ENCODE peak calls at places on chromosomes 7 and 10, in four cellular contexts. U is K562, Y is GM12878, T is HL-60. E is an unnamed sample.

GRCh38 chr7:141071855-141072547 is 1.9 kb upstream of the TMEM178B start:
- DNase-seq in T (no peak), Y (no peak), U (no peak), E (no peak)

GRCh38 chr10:93123766-93124165 is 50.1 kb downstream of the CYP26A1 start:
- DNase-seq in U (no peak), Y (no peak), T (no peak), E (no peak)

GRCh38 chr7:157513682-157514081 is 176.9 kb downstream of the DNAJB6 start:
- DNase-seq in U (no peak), Y (no peak), T (no peak), E (no peak)

GRCh38 chr10:30762620-30763019 is 133.1 kb upstream of the LYZL2 start:
- DNase-seq in U (no peak), T (no peak), Y (no peak), E (no peak)

GRCh38 chr7:21256310-21256877 is 171.5 kb upstream of the SP4 start:
- DNase-seq in U (no peak), T (no peak), Y (no peak), E (no peak)

GRCh38 chr10:11670311-11670825 is 58.9 kb upstream of the USP6NL start:
- DNase-seq in U (no peak), T (no peak), Y (no peak), E (no peak)

GRCh38 chr7:94423865-94424264 is 29.2 kb downstream of the COL1A2 start:
- DNase-seq in U (no peak), Y (no peak), T (no peak), E (no peak)

GRCh38 chr7:2621061-2621828 is 10.5 kb upstream of the TTYH3 start:
- DNase-seq in Y (no peak), U (peak), T (no peak), E (no peak)

GRCh38 chr10:29257106-29257783 is 31.6 kb upstream of the LYZL1 start:
- DNase-seq in U (no peak), T (peak), Y (no peak), E (no peak)

GRCh38 chr10:122845783-122846332 is at the start of gene CUZD1:
- DNase-seq in T (no peak), U (no peak), Y (no peak), E (no peak)

GRCh38 chr7:76244781-76245391 is 43.2 kb downstream of the SRRM3 start:
- DNase-seq in U (no peak), T (no peak), Y (no peak), E (no peak)

GRCh38 chr7:6419310-6419773 is 28.4 kb downstream of the DAGLB start:
- DNase-seq in Y (no peak), U (no peak), T (no peak), E (no peak)

GRCh38 chr10:3429651-3430050 is 257.1 kb upstream of the PITRM1 start:
- DNase-seq in U (no peak), T (no peak), Y (no peak), E (no peak)

GRCh38 chr7:34135924-34136323 is 230.6 kb downstream of the BMPER start:
- DNase-seq in U (no peak), Y (no peak), T (no peak), E (no peak)

GRCh38 chr7:45979275-45980180 is 58.5 kb upstream of the IGFBP3 start:
- DNase-seq in Y (no peak), U (no peak), T (no peak), E (no peak)

GRCh38 chr7:41403291-41403690 is 299.6 kb downstream of the INHBA start:
- DNase-seq in Y (no peak), T (no peak), U (no peak), E (no peak)

GRCh38 chr10:123553810-123554430 is 112.2 kb upstream of the GPR26 start:
- DNase-seq in U (no peak), T (no peak), Y (peak), E (no peak)

GRCh38 chr7:45662540-45663166 is 88.5 kb downstream of the ADCY1 start:
- DNase-seq in Y (no peak), T (no peak), U (no peak), E (no peak)

GRCh38 chr10:4512557-4513286 is 313.3 kb upstream of the AKR1E2 start:
- DNase-seq in U (no peak), Y (no peak), T (no peak), E (no peak)

GRCh38 chr10:1010703-1011102 is 15.0 kb downstream of the IDI2 start:
- DNase-seq in T (no peak), Y (no peak), U (no peak), E (no peak)

GRCh38 chr10:71391701-71392100 is 5.0 kb upstream of the CDH23 start:
- DNase-seq in Y (no peak), U (no peak), T (no peak), E (no peak)

GRCh38 chr10:72259491-72260214 is 14.1 kb upstream of the DDIT4 start:
- DNase-seq in U (no peak), Y (no peak), T (no peak), E (no peak)

GRCh38 chr10:26448706-26449435 is 10.7 kb downstream of the APBB1IP start:
- DNase-seq in U (no peak), T (no peak), Y (peak), E (no peak)

GRCh38 chr7:143315782-143316181 is at the start of gene CLCN1:
- DNase-seq in T (no peak), Y (no peak), U (no peak), E (no peak)

GRCh38 chr10:88313897-88314296 is 269.2 kb downstream of the RNLS start:
- DNase-seq in U (no peak), T (no peak), Y (no peak), E (no peak)

GRCh38 chr10:97539523-97540200 is 32.9 kb upstream of the ANKRD2 start:
- DNase-seq in Y (no peak), U (no peak), T (no peak), E (no peak)

GRCh38 chr10:126156012-126156411 is 232.3 kb downstream of the ADAM12 start:
- DNase-seq in U (no peak), Y (no peak), T (no peak), E (no peak)

GRCh38 chr7:15685358-15686181 is 913 bp downstream of the MEOX2 start:
- DNase-seq in T (no peak), Y (no peak), U (no peak), E (no peak)

DNA sequence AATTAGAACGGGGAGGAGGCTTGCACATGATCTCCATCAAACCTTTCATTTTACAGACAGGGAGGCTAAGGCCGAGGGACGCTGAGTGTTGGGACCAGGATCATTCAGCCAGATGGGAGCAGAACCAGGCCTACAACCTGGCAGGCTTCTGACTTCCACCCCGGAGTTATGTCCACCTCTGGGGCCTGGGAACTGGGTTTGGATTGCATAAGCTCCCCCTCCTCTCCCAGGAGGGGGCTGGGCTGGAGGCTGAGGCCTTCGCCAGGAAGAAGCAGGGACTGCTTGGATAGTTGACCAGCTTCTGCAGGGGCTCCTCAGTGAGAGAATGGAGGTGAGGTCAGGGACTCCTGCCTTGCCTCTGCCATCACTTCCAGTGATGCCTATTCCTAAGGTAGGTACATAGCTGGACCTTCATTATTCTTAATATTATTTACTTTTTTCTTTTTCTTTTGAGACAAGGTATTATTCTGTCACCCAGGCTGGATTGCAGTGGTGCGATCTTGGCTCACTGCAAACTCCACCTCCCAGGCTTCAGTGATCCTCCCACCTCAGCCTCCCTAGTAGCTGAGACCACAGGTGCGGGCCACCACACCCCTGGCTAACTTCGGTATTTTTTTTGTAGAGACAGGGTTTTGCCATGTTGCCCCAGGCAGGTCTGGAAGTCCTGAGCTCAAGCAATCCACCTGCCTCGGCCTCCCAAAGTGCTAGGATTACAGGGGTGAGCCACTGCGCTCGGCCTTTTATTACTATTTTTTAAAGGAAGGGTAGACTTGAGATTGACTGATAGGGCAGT is 1.3 kb downstream of the SNX10 start:
- DNase-seq in U (no peak), T (no peak), Y (no peak), E (no peak)
- TF ChIP-seq SPI1 in U (no peak), T (no peak), Y (no peak), E (no peak)

DNA sequence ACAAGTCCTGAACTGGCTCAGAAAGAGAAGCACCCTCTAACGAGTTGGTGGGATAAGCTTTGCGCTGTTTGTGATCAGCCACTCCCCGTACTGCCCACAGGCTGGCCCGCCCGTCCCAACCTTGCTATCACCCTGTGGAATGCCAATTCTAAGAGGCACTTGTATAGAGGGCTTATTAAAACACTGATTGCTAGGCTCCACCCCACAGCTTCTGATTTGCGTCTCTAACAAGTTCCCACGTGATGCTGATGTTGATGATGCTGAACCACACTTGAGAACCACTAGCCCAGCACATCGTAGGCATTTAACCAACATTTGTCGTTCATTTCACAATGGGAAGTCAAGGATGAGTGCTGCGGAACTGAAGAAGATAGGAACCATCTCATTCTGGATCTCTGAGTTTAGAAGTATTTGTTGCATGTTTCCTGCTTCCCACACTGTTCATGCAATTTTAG is 12.7 kb upstream of the GSAP start:
- DNase-seq in U (no peak), T (peak), Y (no peak), E (no peak)
- TF ChIP-seq POLR2AphosphoS5 in U (no peak), T (no peak), Y (no peak), E (no peak)

DNA sequence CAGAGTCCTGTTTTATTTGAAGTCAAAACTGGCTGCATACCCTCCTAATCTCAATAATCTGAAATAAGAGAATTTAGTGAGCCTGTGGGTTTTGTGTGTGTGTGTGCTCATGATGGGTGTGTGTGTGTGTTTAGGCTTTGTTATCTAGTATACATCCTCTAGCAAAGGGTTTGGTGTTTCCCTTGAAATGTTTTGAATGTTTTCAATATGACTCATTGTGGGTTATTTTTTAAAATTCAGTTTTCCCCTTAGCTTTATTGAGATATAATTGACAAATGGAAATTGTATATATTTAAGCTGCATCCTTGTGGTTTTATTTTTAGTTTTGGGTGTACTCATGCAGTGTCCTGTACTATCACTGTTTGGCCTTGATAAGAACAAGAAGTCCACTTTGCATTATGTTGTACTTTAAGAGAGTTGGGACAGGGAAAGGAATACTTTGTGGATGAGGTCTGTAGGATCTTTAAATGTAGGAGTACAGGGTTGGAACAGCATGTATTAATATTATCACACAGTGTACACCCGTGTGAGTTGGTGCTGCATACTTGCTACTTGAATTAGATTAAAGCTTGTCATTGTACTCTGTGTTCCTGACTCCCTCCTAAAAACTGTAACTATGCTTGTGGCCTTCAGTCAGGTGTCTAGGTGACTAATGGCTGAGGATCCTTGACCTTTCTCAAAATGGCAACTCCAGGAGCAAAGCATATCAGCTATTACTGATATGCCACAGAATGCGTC is 58.3 kb downstream of the VCL start:
- DNase-seq in U (no peak), Y (peak), T (no peak), E (no peak)
- TF ChIP-seq SPI1 in U (no peak), Y (no peak), T (no peak), E (no peak)

GRCh38 chr7:1468203-1468602 is 8.9 kb upstream of the MICALL2 start:
- DNase-seq in Y (no peak), T (no peak), U (no peak), E (no peak)

GRCh38 chr7:1474736-1475135 is 15.5 kb upstream of the MICALL2 start:
- DNase-seq in T (no peak), U (no peak), Y (no peak), E (no peak)

GRCh38 chr7:1473864-1474512 is 14.7 kb upstream of the MICALL2 start:
- DNase-seq in U (peak), T (peak), Y (peak), E (peak)

GRCh38 chr7:1468899-1469298 is 9.6 kb upstream of the MICALL2 start:
- DNase-seq in Y (no peak), T (no peak), U (no peak), E (no peak)

GRCh38 chr7:1470901-1471300 is 11.6 kb upstream of the MICALL2 start:
- DNase-seq in Y (no peak), U (no peak), T (no peak), E (no peak)
- TF ChIP-seq POLR2AphosphoS5 in Y (no peak), U (no peak), T (no peak), E (no peak)

DNA sequence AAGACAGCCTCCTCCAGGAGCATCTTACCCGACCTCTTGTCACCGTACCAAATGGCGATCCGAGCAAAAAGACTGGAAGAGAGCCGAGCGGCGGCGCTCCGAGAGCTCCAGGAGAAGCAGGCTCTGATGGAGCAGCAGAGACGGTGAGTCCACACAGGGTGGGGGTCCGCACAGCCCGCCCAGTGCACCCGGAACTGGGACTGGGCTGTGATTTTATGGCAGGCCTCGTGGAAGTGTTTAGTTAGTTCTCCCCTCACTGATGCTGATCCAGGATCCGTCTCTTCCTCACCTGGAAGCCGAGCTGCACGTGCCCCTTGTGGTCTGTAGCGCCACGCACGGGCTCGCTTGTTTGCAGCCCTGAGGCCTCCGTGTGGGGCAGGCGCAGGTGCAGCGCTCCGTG is 19.6 kb downstream of the LRRC27 start:
- DNase-seq in T (no peak), U (no peak), Y (no peak), E (no peak)
- TF ChIP-seq SPI1 in T (no peak), U (no peak), Y (no peak), E (no peak)

E was measured in GM12891.